ENCODE peak calls at places on chromosomes 6 and 20, in eight cellular contexts. G, H, S, U, N, I, L and R are unnamed samples.

GRCh38 chr6:39665871-39666270 is 59.3 kb downstream of the KIF6 start:
- DNase-seq in S (no peak), G (no peak), U (no peak), H (no peak), L (no peak), I (no peak), N (no peak), R (no peak)

GRCh38 chr20:25319241-25320034 is 71.2 kb downstream of the ABHD12 start:
- DNase-seq in L (no peak), S (no peak), H (no peak), G (peak; percentile 20), N (no peak), U (peak; percentile 88), I (no peak), R (no peak)

GRCh38 chr20:48326434-48326691 is 501.4 kb downstream of the PREX1 start:
- DNase-seq in I (no peak), L (no peak), S (no peak), H (no peak), N (no peak), G (no peak), U (no peak), R (no peak)

GRCh38 chr6:4965506-4966389 is 38.1 kb downstream of the RPP40 start:
- DNase-seq in G (no peak), N (no peak), S (no peak), U (no peak), L (no peak), I (no peak), H (no peak), R (no peak)

GRCh38 chr6:170175644-170176620 is 114.9 kb downstream of the DLL1 start:
- DNase-seq in I (no peak), L (no peak), S (no peak), U (peak; percentile 61), N (no peak), G (peak; percentile 13), H (no peak), R (no peak)

GRCh38 chr20:35174458-35175216 is 2.8 kb downstream of the PROCR start:
- DNase-seq in I (peak; percentile 35), H (no peak), U (peak; percentile 12), L (no peak), S (no peak), N (peak; percentile 28), G (peak; percentile 74), R (no peak)

GRCh38 chr6:1890071-1890470 is 280.4 kb downstream of the FOXC1 start:
- DNase-seq in U (no peak), H (no peak), I (no peak), N (no peak), G (no peak), L (no peak), S (no peak), R (no peak)

GRCh38 chr20:38172344-38172743 is 7.3 kb upstream of the TGM2 start:
- DNase-seq in L (no peak), H (no peak), U (no peak), N (no peak), S (no peak), G (no peak), I (no peak), R (no peak)

GRCh38 chr6:12060780-12061619 is 48.9 kb downstream of the HIVEP1 start:
- DNase-seq in H (peak; percentile 23), G (peak; percentile 42), U (peak; percentile 93), N (peak; percentile 73), I (peak; percentile 66), L (peak; percentile 85), S (peak; percentile 59), R (peak; percentile 62)

GRCh38 chr20:49969946-49970345 is 12.8 kb upstream of the SNAI1 start:
- DNase-seq in S (no peak), I (no peak), N (no peak), U (peak; percentile 28), L (no peak), G (no peak), H (no peak), R (no peak)

GRCh38 chr6:29696147-29697129 is 15.5 kb upstream of the ZFP57 start:
- DNase-seq in G (no peak), S (peak; percentile 4), H (no peak), U (peak; percentile 31), I (peak; percentile 49), N (peak; percentile 29), L (no peak), R (peak; percentile 16)

GRCh38 chr20:25378884-25379733 is 11.5 kb downstream of the ABHD12 start:
- DNase-seq in N (no peak), L (no peak), S (no peak), I (no peak), G (no peak), H (no peak), U (no peak), R (no peak)

GRCh38 chr6:134902074-134902861 is 47.6 kb downstream of the ALDH8A1 start:
- DNase-seq in L (no peak), I (no peak), U (no peak), N (no peak), H (no peak), G (no peak), S (no peak), R (no peak)

GRCh38 chr6:131013495-131013894 is 49.5 kb downstream of the EPB41L2 start:
- DNase-seq in G (no peak), U (no peak), L (no peak), H (peak; percentile 72), N (no peak), S (peak; percentile 71), I (no peak), R (no peak)

GRCh38 chr20:1060985-1061384 is 57.4 kb upstream of the PSMF1 start:
- DNase-seq in L (no peak), N (no peak), H (no peak), G (no peak), S (no peak), I (no peak), U (no peak), R (no peak)

GRCh38 chr6:135451617-135452190 is 45.8 kb downstream of the AHI1 start:
- DNase-seq in U (peak; percentile 57), G (no peak), N (no peak), I (peak; percentile 44), L (peak; percentile 55), S (peak; percentile 12), H (no peak), R (peak; percentile 13)

GRCh38 chr20:23477223-23477622 is 13.7 kb upstream of the CST8 start:
- DNase-seq in G (no peak), S (no peak), H (no peak), U (no peak), L (no peak), N (no peak), I (no peak), R (no peak)

GRCh38 chr20:62881662-62882395 is 20.2 kb upstream of the TCFL5 start:
- DNase-seq in G (no peak), S (no peak), U (no peak), L (no peak), H (no peak), I (no peak), N (no peak), R (no peak)

GRCh38 chr6:117605169-117605826 is 3.0 kb upstream of the GOPC start:
- DNase-seq in I (peak; percentile 66), U (peak; percentile 73), H (peak; percentile 53), L (peak; percentile 66), S (peak; percentile 63), N (peak; percentile 40), G (peak; percentile 57), R (peak; percentile 59)

GRCh38 chr6:75409286-75409685 is 84.3 kb downstream of the FILIP1 start:
- DNase-seq in L (no peak), G (no peak), I (no peak), S (no peak), N (no peak), U (no peak), H (no peak), R (no peak)

GRCh38 chr6:52087498-52087999 is at the start of gene PKHD1:
- DNase-seq in H (no peak), N (no peak), L (no peak), U (no peak), I (peak; percentile 27), G (peak; percentile 55), S (no peak), R (no peak)